ENCODE peak calls at places on chromosomes 1 and 21, in four cellular contexts. Q is suprapubic skin, X is choroid plexus epithelial cell, P is colonic mucosa. H is an unnamed sample.

GRCh38 chr1:54798206-54798605 is 2.9 kb downstream of the TTC22 start:
- DNase-seq in Q (no peak), X (no peak), P (peak; percentile 69), H (no peak)

GRCh38 chr1:198096390-198096789 is 60.4 kb upstream of the NEK7 start:
- DNase-seq in Q (no peak), X (peak; percentile 69), P (no peak), H (peak; percentile 28)

GRCh38 chr1:229664133-229664689 is 38.2 kb downstream of the URB2 start:
- DNase-seq in Q (no peak), X (peak; percentile 76), P (no peak), H (peak; percentile 68)

GRCh38 chr1:7888248-7889010 is 35.6 kb upstream of the UTS2 start:
- DNase-seq in Q (no peak), X (peak; percentile 28), P (no peak), H (peak; percentile 94)

GRCh38 chr1:103516693-103517092 is 8.8 kb upstream of the RNPC3 start:
- DNase-seq in Q (no peak), X (peak; percentile 25), P (no peak), H (no peak)

GRCh38 chr1:87683557-87683956 is 354.9 kb downstream of the LMO4 start:
- DNase-seq in Q (no peak), X (no peak), P (no peak), H (no peak)

GRCh38 chr1:55987491-55988255 is 591.7 kb downstream of the PLPP3 start:
- DNase-seq in Q (no peak), X (no peak), P (no peak), H (no peak)

GRCh38 chr1:161119379-161120061 is 1.6 kb downstream of the NIT1 start:
- DNase-seq in Q (no peak), X (peak; percentile 93), P (peak; percentile 52), H (peak; percentile 83)

GRCh38 chr1:64933296-64934070 is 32.9 kb downstream of the JAK1 start:
- DNase-seq in Q (no peak), X (peak; percentile 95), P (no peak), H (peak; percentile 97)

GRCh38 chr1:116494351-116494692 is 76.5 kb downstream of the CD58 start:
- DNase-seq in Q (no peak), X (no peak), P (no peak), H (no peak)

DNA sequence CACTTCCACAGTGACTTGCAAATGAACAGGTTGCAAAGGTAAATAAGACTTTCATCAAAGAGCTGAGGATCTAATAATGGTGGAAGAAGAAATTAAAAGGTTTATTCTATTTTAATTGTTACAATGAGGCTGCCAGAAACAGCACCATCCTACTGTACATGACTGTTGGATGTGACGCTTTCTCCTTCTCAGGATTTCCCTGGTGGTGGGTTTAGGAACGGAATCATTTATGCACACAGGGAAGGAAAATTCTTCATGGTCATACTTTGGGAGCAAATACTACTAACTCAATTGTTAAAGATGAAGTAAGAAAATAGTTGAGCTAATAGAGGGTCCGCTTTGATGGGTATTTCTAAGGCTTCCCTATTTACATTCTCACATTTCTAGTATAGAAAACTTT is 22.2 kb upstream of the LYPLAL1 start:
- DNase-seq in Q (no peak), X (no peak), P (no peak), H (no peak)
- TF ChIP-seq CTCF in Q (no peak), X (no peak), P (no peak), H (no peak)

DNA sequence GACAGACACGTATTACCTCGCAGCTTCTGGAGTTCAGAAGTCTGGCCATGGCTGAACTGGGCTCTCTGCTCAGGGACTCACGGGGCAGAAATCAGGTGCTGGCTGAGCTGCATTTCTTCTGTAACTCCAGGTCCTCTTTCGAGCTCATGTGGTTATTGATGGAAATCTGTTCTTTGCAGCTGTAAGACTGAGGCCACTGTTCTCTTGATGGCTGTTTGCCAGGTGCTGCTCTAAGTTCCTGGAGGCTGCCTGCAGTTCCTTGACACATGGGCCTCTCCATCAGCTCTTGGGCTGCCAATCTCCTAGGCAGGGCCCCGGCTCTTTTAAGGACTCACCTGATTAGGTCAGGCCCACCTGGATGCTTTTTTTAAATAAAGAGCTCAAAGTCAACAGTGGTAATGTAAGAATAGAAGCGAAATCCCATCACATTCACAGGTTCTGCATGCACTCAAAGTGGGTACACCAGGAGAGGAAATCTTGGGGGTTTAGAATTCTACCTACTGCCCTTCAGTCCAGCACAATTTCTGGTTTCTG is 139.1 kb downstream of the KAZN start:
- DNase-seq in Q (no peak), X (no peak), P (no peak), H (no peak)
- H3K4me3 ChIP-seq in Q (no peak overlapping the region), X (no peak overlapping the region), P (no peak overlapping the region), H (no peak overlapping the region)

GRCh38 chr1:234562336-234562735 is 47.6 kb downstream of the IRF2BP2 start:
- DNase-seq in Q (no peak), X (no peak), P (no peak), H (no peak)
- TF ChIP-seq CTCF in Q (no peak), X (no peak), P (no peak), H (no peak)

DNA sequence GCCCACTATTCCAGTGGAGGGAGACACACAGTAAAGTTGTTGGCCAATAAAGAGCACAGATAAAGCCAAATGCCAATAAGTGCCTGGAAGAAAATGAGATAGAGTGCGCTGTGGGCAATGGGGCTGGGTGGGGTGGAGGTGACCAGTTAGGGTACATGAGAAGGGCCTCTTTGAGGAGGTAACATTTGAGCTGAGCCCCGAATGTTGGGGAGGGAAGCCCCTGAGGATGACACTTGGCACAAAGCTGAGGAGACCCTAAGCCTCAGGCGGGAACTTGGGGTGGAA is 979 bp downstream of the S100A9 start:
- DNase-seq in Q (peak; percentile 45), X (no peak), P (peak; percentile 12), H (no peak)
- H3K4me3 ChIP-seq in Q (no peak overlapping the region), X (no peak overlapping the region), P (no peak overlapping the region), H (no peak overlapping the region)

GRCh38 chr1:19260211-19261138 is 8.9 kb downstream of the MRTO4 start:
- DNase-seq in Q (no peak), X (peak; percentile 72), P (peak; percentile 58), H (peak; percentile 29)
- TF ChIP-seq CTCF in Q (no peak), X (no peak), P (no peak), H (no peak)

GRCh38 chr1:183678819-183679218 is 25.7 kb upstream of the APOBEC4 start:
- DNase-seq in Q (no peak), X (no peak), P (no peak), H (no peak)
- H3K4me3 ChIP-seq in Q (no peak overlapping the region), X (no peak overlapping the region), P (no peak overlapping the region), H (no peak overlapping the region)

DNA sequence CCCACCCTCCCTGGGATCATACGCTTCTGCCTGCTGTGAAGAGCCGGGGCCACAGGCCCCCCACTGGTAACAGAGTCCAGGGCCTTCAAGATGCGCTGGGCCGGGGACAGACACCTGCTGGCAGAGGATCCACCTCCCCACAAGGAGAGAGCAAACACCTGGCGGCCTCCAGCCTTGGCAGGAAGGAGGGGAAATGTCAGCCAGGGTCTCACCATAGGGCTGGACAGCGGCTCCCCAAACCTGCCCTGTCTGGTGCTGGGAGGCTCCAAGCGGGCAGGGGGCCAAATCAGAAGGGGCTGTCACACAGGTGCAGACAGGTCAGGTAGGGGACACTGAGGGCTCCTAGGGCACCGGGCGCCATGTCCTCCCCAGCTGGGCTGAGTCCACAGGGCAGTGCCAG is 58.9 kb downstream of the KCNAB2 start:
- DNase-seq in Q (no peak), X (no peak), P (no peak), H (no peak)
- TF ChIP-seq CTCF in Q (no peak), X (no peak), P (no peak), H (no peak)

GRCh38 chr21:33976082-33976979 is 60.7 kb upstream of the ATP5PO start:
- DNase-seq in Q (no peak), X (peak; percentile 92), P (peak; percentile 7), H (peak; percentile 77)
- H3K4me3 ChIP-seq in Q (no peak overlapping the region), X (no peak overlapping the region), P (no peak overlapping the region), H (no peak overlapping the region)

H was measured in cardiac fibroblast.